ENCODE peak calls at places on chromosomes 4 and X, in eight cellular contexts. F, J, W, I, T, H, K and Q are unnamed samples.

GRCh38 chrX:99820197-99820596 is 589.9 kb downstream of the PCDH19 start:
- DNase-seq in F (no peak), J (no peak), W (no peak), I (no peak), T (no peak), H (no peak), K (no peak), Q (no peak)

GRCh38 chr4:13024147-13025105 is 459.7 kb downstream of the RAB28 start:
- DNase-seq in F (no peak), J (no peak), W (no peak), I (no peak), T (no peak), H (no peak), K (no peak), Q (no peak)

GRCh38 chrX:87578978-87579377 is 61.4 kb downstream of the KLHL4 start:
- DNase-seq in F (no peak), J (no peak), W (no peak), I (no peak), T (no peak), H (no peak), K (peak), Q (no peak)

GRCh38 chr4:144547678-144548298 is 98.2 kb upstream of the HHIP start:
- DNase-seq in F (no peak), J (no peak), W (no peak), I (no peak), T (no peak), H (no peak), K (no peak), Q (no peak)

GRCh38 chrX:131741103-131741581 is 197.3 kb downstream of the OR13H1 start:
- DNase-seq in F (peak), J (no peak), W (no peak), I (no peak), T (no peak), H (no peak), K (no peak), Q (no peak)

GRCh38 chrX:70834587-70834986 is 73.9 kb downstream of the TEX11 start:
- DNase-seq in F (no peak), J (no peak), W (no peak), I (no peak), T (no peak), H (no peak), K (no peak), Q (no peak)

GRCh38 chr4:151690164-151690856 is 70.5 kb downstream of the GATB start:
- DNase-seq in F (no peak), J (no peak), W (no peak), I (no peak), T (peak), H (no peak), K (peak), Q (no peak)

GRCh38 chr4:150318971-150319370 is 240.7 kb downstream of the DCLK2 start:
- DNase-seq in F (no peak), J (no peak), W (no peak), I (no peak), T (no peak), H (no peak), K (no peak), Q (no peak)

GRCh38 chrX:154494715-154495114 is 4.3 kb upstream of the SLC10A3 start:
- DNase-seq in F (no peak), J (no peak), W (no peak), I (no peak), T (no peak), H (no peak), K (no peak), Q (no peak)

GRCh38 chr4:28357985-28358384 is 1497.3 kb downstream of the STIM2 start:
- DNase-seq in F (no peak), J (no peak), W (no peak), I (no peak), T (no peak), H (no peak), K (no peak), Q (no peak)

GRCh38 chr4:3041192-3042142 is 32.9 kb downstream of the HTT-AS start:
- DNase-seq in F (peak), J (peak), W (no peak), I (no peak), T (no peak), H (peak), K (peak), Q (peak)

GRCh38 chr4:161929966-161930365 is 233.8 kb downstream of the FSTL5 start:
- DNase-seq in F (no peak), J (no peak), W (no peak), I (peak), T (peak), H (no peak), K (peak), Q (peak)

GRCh38 chrX:38061335-38061734 is 55.0 kb downstream of the SYTL5 start:
- DNase-seq in F (no peak), J (no peak), W (no peak), I (no peak), T (no peak), H (no peak), K (peak), Q (no peak)

GRCh38 chrX:66915893-66916292 is 277.0 kb upstream of the EDA2R start:
- DNase-seq in F (no peak), J (no peak), W (no peak), I (no peak), T (no peak), H (no peak), K (no peak), Q (no peak)

GRCh38 chrX:68588653-68589371 is 58.7 kb upstream of the STARD8 start:
- DNase-seq in F (no peak), J (no peak), W (no peak), I (no peak), T (no peak), H (no peak), K (no peak), Q (no peak)

GRCh38 chr4:151753056-151753455 is 7.8 kb downstream of the GATB start:
- DNase-seq in F (no peak), J (no peak), W (no peak), I (no peak), T (no peak), H (no peak), K (no peak), Q (no peak)

GRCh38 chrX:103774070-103774642 is 2.5 kb upstream of the PLP1 start:
- DNase-seq in F (peak), J (no peak), W (no peak), I (no peak), T (no peak), H (no peak), K (peak), Q (no peak)

GRCh38 chr4:82201805-82202636 is 171.8 kb downstream of the HNRNPD start:
- DNase-seq in F (peak), J (no peak), W (peak), I (peak), T (no peak), H (no peak), K (peak), Q (no peak)

GRCh38 chr4:75672461-75673026 is 667 bp downstream of the G3BP2 start:
- DNase-seq in F (peak), J (peak), W (peak), I (peak), T (no peak), H (peak), K (peak), Q (no peak)

GRCh38 chrX:63349307-63349706 is 1.8 kb downstream of the SPIN4 start:
- DNase-seq in F (no peak), J (no peak), W (no peak), I (no peak), T (no peak), H (no peak), K (peak), Q (no peak)

GRCh38 chr4:93394488-93395185 is 433.9 kb upstream of the ATOH1 start:
- DNase-seq in F (no peak), J (no peak), W (no peak), I (no peak), T (no peak), H (no peak), K (peak), Q (no peak)

GRCh38 chr4:139018971-139019758 is 3.6 kb downstream of the NOCT start:
- DNase-seq in F (no peak), J (no peak), W (no peak), I (no peak), T (peak), H (no peak), K (no peak), Q (peak)

GRCh38 chr4:2337131-2337723 is 75.3 kb upstream of the MXD4 start:
- DNase-seq in F (no peak), J (peak), W (no peak), I (no peak), T (no peak), H (peak), K (no peak), Q (no peak)

GRCh38 chrX:130120321-130120731 is 10.0 kb upstream of the ELF4 start:
- DNase-seq in F (no peak), J (no peak), W (no peak), I (no peak), T (no peak), H (no peak), K (peak), Q (no peak)

GRCh38 chr4:188171551-188171950 is 32.3 kb downstream of the TRIML1 start:
- DNase-seq in F (no peak), J (no peak), W (no peak), I (no peak), T (no peak), H (peak), K (no peak), Q (no peak)

GRCh38 chr4:182306792-182307507 is 63.7 kb downstream of the TENM3 start:
- DNase-seq in F (no peak), J (no peak), W (no peak), I (no peak), T (no peak), H (no peak), K (no peak), Q (no peak)

GRCh38 chr4:105107105-105107856 is 39.4 kb upstream of the TET2 start:
- DNase-seq in F (no peak), J (no peak), W (no peak), I (no peak), T (no peak), H (no peak), K (no peak), Q (no peak)

GRCh38 chrX:82813671-82814078 is 694.4 kb upstream of the POU3F4 start:
- DNase-seq in F (no peak), J (no peak), W (no peak), I (peak), T (no peak), H (no peak), K (peak), Q (no peak)

GRCh38 chr4:40744218-40744617 is 5.5 kb upstream of the NSUN7 start:
- DNase-seq in F (no peak), J (no peak), W (no peak), I (no peak), T (no peak), H (no peak), K (no peak), Q (no peak)
- H3K4me3 ChIP-seq in F (no peak), J (no peak), W (no peak), I (no peak), T (no peak), H (no peak), K (no peak), Q (no peak)

GRCh38 chr4:1015179-1015578 is 3.8 kb downstream of the FGFRL1 start:
- DNase-seq in F (no peak), J (no peak), W (no peak), I (no peak), T (no peak), H (no peak), K (no peak), Q (no peak)
- TF ChIP-seq CTCF in F (no peak), J (no peak), W (no peak), I (peak), T (peak), H (no peak), K (no peak), Q (no peak)

DNA sequence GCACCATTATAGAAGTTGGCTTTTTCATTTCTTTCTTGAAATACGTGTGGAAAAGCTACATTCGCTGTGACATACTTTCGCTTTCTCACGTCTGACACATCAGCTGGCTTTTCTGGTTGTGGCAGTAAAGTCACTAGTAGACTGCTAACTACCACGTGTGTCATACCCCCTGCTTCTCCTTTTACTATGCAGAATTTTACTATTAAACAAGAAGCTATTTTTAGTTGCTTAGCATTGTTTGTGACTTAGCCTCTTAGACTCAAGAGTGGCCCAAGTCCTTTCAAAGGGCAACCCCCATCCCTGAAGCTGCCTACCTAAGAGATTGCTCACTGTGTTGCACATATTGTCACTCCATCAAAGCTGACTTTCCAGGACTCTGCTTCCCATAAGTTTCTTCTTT is 2.1 kb upstream of the IL2 start:
- DNase-seq in F (no peak), J (no peak), W (no peak), I (no peak), T (no peak), H (no peak), K (peak), Q (no peak)
- H3K4me3 ChIP-seq in F (no peak), J (no peak), W (peak), I (no peak), T (no peak), H (peak), K (no peak), Q (no peak)

DNA sequence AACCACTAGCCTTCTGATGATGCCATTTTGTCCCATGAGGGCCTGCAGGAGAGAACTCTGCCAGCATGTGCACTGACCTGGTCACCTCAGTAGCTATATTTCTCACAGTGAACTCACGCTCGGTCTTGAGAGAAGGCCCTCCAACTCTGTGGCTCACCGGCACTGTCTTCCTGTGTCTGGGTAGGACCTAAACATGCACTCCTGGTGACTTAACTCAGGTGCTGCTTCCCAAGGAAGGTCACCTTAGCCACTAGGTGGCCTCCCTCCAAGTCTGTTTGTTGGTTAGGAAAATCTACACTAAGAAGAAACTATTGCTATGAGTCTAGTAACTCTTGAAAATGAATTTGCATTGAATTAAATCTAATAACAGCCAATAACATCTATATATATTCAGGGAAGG is 24.8 kb downstream of the TLR10 start:
- DNase-seq in F (peak), J (no peak), W (no peak), I (no peak), T (no peak), H (no peak), K (no peak), Q (no peak)
- TF ChIP-seq CTCF in F (peak), J (peak), W (no peak), I (peak), T (peak), H (no peak), K (peak), Q (peak)

GRCh38 chr4:155541716-155542115 is 124.9 kb upstream of the GUCY1A1 start:
- DNase-seq in F (no peak), J (no peak), W (no peak), I (no peak), T (no peak), H (no peak), K (no peak), Q (no peak)
- H3K4me3 ChIP-seq in F (no peak), J (no peak), W (no peak), I (no peak), T (no peak), H (no peak), K (no peak), Q (no peak)